ENCODE peak calls at places on chromosomes 11 and 22, in eight cellular contexts. X is sigmoid colon, G is mucosa of descending colon, E is left ventricle myocardium inferior, H is psoas muscle, N is GM12864, I is gastrocnemius medialis, L is heart right ventricle. T is an unnamed sample.

GRCh38 chr11:119888119-119888518 is 159.1 kb upstream of the NECTIN1 start:
- DNase-seq in X (no peak), N (no peak), H (no peak), L (no peak), E (no peak), G (no peak), I (no peak), T (no peak)

GRCh38 chr11:10455637-10456487 is 798 bp downstream of the AMPD3 start:
- DNase-seq in I (peak), H (peak), N (peak), X (peak), E (no peak), L (peak), G (peak), T (peak)

GRCh38 chr11:47946682-47947575 is 33.4 kb upstream of the PTPRJ start:
- DNase-seq in L (peak), N (no peak), E (peak), I (peak), H (peak), X (peak), G (peak), T (no peak)

GRCh38 chr11:102115557-102115956 is 5.3 kb downstream of the YAP1 start:
- DNase-seq in X (no peak), L (no peak), H (no peak), N (no peak), G (peak), I (no peak), E (no peak), T (no peak)

GRCh38 chr11:7892751-7893356 is 38.2 kb downstream of the OR10A6 start:
- DNase-seq in G (peak), X (no peak), N (peak), H (no peak), L (no peak), E (no peak), I (no peak), T (no peak)

GRCh38 chr11:73236879-73237278 is 18.8 kb downstream of the P2RY2 start:
- DNase-seq in G (peak), I (peak), X (no peak), H (peak), N (no peak), E (peak), L (peak), T (no peak)

GRCh38 chr11:69416746-69417145 is 64.7 kb upstream of the LINC01488 start:
- DNase-seq in I (no peak), L (peak), X (no peak), E (no peak), G (no peak), H (no peak), N (no peak), T (no peak)

GRCh38 chr22:26016916-26017315 is 152.3 kb upstream of the SEZ6L start:
- DNase-seq in H (no peak), N (no peak), L (no peak), X (no peak), I (no peak), E (no peak), G (no peak), T (no peak)

GRCh38 chr11:75277211-75277805 is 36.7 kb downstream of the TPBGL start:
- DNase-seq in G (no peak), H (no peak), X (peak), E (no peak), N (no peak), L (no peak), I (no peak), T (no peak)

GRCh38 chr11:122743949-122744876 is 88.7 kb downstream of the UBASH3B start:
- DNase-seq in L (no peak), X (peak), G (peak), E (no peak), H (no peak), I (no peak), N (peak), T (peak)
- H3K4me3 ChIP-seq in L (no peak), X (no peak), G (no peak), E (no peak), H (no peak), I (no peak), N (no peak), T (no peak)

GRCh38 chr11:133075351-133075750 is 456.9 kb downstream of the OPCML start:
- DNase-seq in I (no peak), N (no peak), H (no peak), X (no peak), L (no peak), E (no peak), G (no peak), T (no peak)
- TF ChIP-seq CTCF in I (no peak), N (no peak), H (no peak), X (no peak), L (no peak), E (no peak), G (no peak), T (no peak)

DNA sequence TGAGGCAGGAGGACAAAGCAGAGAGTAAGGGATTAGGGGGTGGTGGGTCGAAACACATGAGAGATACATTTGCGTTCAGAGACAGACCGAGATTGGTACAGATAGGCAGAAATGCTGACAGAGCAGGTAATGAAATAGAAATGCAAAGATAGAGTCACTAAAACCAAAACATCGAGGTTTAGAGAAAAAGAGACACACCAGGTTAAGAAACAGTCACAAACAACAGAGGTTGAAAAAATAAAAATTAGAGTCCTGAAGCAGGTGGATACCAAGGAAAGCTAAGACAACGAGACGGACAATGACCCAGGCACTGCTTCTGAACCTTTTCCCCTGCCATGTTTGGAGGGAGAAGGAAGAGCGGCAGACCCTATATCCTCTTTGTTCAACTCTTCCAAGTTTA is 1.2 kb upstream of the MAPK1 start:
- DNase-seq in E (no peak), N (no peak), X (no peak), I (no peak), G (no peak), H (no peak), L (no peak), T (no peak)
- H3K4me3 ChIP-seq in E (peak), N (no peak), X (peak), I (no peak), G (no peak), H (peak), L (peak), T (no peak)

GRCh38 chr22:19553201-19553600 is 29.0 kb upstream of the CLDN5 start:
- DNase-seq in X (no peak), H (no peak), L (no peak), G (no peak), N (no peak), I (no peak), E (no peak), T (no peak)

GRCh38 chr22:19556963-19557545 is 32.8 kb upstream of the CLDN5 start:
- DNase-seq in L (no peak), N (no peak), H (no peak), E (no peak), I (no peak), X (no peak), G (no peak), T (no peak)

GRCh38 chr22:19559324-19559811 is 35.2 kb upstream of the CLDN5 start:
- DNase-seq in N (no peak), G (no peak), E (no peak), I (no peak), X (peak), L (no peak), H (no peak), T (no peak)

GRCh38 chr22:19555651-19556050 is 31.4 kb upstream of the CLDN5 start:
- DNase-seq in N (no peak), G (no peak), L (no peak), X (no peak), H (no peak), I (no peak), E (no peak), T (no peak)

GRCh38 chr22:19554834-19555404 is 30.7 kb upstream of the CLDN5 start:
- DNase-seq in N (no peak), X (peak), H (no peak), I (no peak), L (no peak), G (no peak), E (no peak), T (no peak)
- TF ChIP-seq CTCF in N (no peak), X (no peak), H (no peak), I (no peak), L (no peak), G (no peak), E (no peak), T (no peak)

GRCh38 chr22:49962751-49963646 is 2.4 kb downstream of the PIM3 start:
- DNase-seq in E (peak), G (peak), L (peak), N (no peak), I (peak), H (peak), X (peak), T (peak)

GRCh38 chr22:49965291-49966040 is 4.9 kb downstream of the PIM3 start:
- DNase-seq in I (no peak), G (peak), X (peak), E (peak), N (no peak), H (peak), L (no peak), T (peak)

GRCh38 chr22:49964493-49965290 is 4.1 kb downstream of the PIM3 start:
- DNase-seq in H (peak), L (peak), I (no peak), G (peak), E (peak), N (no peak), X (peak), T (peak)

GRCh38 chr22:49963647-49964026 is 3.1 kb downstream of the PIM3 start:
- DNase-seq in L (no peak), X (peak), E (peak), G (peak), N (no peak), H (no peak), I (peak), T (no peak)

GRCh38 chr22:49964136-49964492 is 3.5 kb downstream of the PIM3 start:
- DNase-seq in G (peak), I (no peak), E (peak), X (peak), L (no peak), N (no peak), H (no peak), T (peak)
- H3K4me3 ChIP-seq in G (no peak), I (peak), E (peak), X (peak), L (peak), N (peak), H (peak), T (peak)

GRCh38 chr11:36257351-36257750 is 31.9 kb downstream of the COMMD9 start:
- DNase-seq in N (no peak), L (no peak), H (no peak), X (no peak), I (no peak), G (no peak), E (no peak), T (no peak)

GRCh38 chr11:36264011-36264410 is 25.2 kb downstream of the COMMD9 start:
- DNase-seq in X (no peak), L (no peak), N (no peak), I (no peak), H (no peak), G (no peak), E (no peak), T (no peak)

GRCh38 chr11:36261094-36261493 is 28.1 kb downstream of the COMMD9 start:
- DNase-seq in L (no peak), H (no peak), E (no peak), I (no peak), N (no peak), X (no peak), G (no peak), T (no peak)

GRCh38 chr11:36254739-36255138 is 34.5 kb downstream of the COMMD9 start:
- DNase-seq in X (no peak), I (no peak), E (no peak), G (no peak), N (no peak), L (no peak), H (no peak), T (no peak)

DNA sequence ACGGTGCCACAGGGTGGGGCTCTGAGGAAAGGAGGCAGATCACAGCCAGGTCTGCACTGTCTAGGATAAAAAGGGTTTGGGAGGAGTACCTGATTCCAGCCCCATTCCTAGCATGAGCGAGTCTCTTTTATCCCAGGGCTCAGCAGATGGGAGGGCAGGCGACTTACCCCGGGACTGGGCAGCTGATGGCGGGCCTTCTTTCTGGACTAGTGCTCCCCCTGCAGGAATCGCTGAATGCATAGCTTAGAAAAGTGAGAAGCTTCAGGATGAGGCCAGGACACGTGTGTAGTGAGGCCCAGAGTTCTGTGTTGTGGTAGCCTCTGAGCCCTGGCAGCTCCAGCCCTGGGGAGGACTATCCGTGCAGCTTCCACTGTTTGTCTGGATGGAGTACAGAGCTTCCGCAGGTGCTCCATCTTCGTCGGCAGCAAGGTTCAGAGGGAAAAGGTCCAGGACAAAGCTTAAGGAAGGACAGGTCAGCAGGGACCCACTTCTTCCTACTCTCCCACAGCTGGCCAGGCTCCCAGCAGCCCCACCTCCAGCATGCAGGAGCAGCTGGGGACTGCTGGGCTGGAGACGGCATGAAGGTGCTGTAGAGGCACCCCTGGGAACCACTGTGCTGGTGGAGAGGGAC is 30.4 kb downstream of the COMMD9 start:
- DNase-seq in G (peak), X (peak), H (peak), N (no peak), L (peak), I (peak), E (peak), T (peak)
- TF ChIP-seq CTCF in G (no peak), X (peak), H (peak), N (peak), L (peak), I (peak), E (peak), T (peak)